ENCODE peak calls at places on chromosomes 12 and 14, in four cellular contexts. T, O, Q and C are unnamed samples.

GRCh38 chr12:71214511-71215285 is 56.9 kb upstream of the TSPAN8 start:
- DNase-seq in O (no peak), T (no peak), Q (no peak), C (no peak)

GRCh38 chr14:70616646-70617045 is 16.2 kb upstream of the MED6 start:
- DNase-seq in O (no peak), T (no peak), Q (no peak), C (no peak)

GRCh38 chr12:104852102-104852501 is 106.0 kb downstream of the SLC41A2 start:
- DNase-seq in Q (no peak), O (no peak), T (no peak), C (no peak)

GRCh38 chr12:75684678-75685620 is 173.5 kb upstream of the KRR1 start:
- DNase-seq in T (no peak), O (no peak), Q (no peak), C (no peak)

GRCh38 chr12:52837341-52837741 is 3.2 kb upstream of the KRT79 start:
- DNase-seq in Q (no peak), T (no peak), O (no peak), C (no peak)

GRCh38 chr14:26966942-26967341 is 369.1 kb upstream of the NOVA1 start:
- DNase-seq in O (no peak), Q (no peak), T (no peak), C (no peak)

GRCh38 chr14:76759589-76759988 is 1.7 kb upstream of the VASH1 start:
- DNase-seq in T (no peak), O (no peak), Q (peak), C (no peak)

GRCh38 chr14:58465425-58465824 is 37.9 kb downstream of the KIAA0586 start:
- DNase-seq in T (no peak), Q (no peak), O (no peak), C (no peak)

GRCh38 chr12:39138268-39138667 is 232.9 kb upstream of the CPNE8 start:
- DNase-seq in Q (no peak), O (no peak), T (no peak), C (no peak)

GRCh38 chr12:6697584-6698351 is 2.8 kb downstream of the PIANP start:
- DNase-seq in T (no peak), O (peak), Q (peak), C (no peak)

GRCh38 chr14:88791629-88792571 is 853 bp downstream of the EML5 start:
- DNase-seq in Q (no peak), O (no peak), T (no peak), C (peak)

GRCh38 chr14:72962829-72963312 is 36.6 kb downstream of the DCAF4 start:
- DNase-seq in O (no peak), Q (peak), T (no peak), C (no peak)

GRCh38 chr12:6233121-6233971 is 33.1 kb downstream of the CD9 start:
- DNase-seq in O (peak), Q (no peak), T (no peak), C (no peak)

DNA sequence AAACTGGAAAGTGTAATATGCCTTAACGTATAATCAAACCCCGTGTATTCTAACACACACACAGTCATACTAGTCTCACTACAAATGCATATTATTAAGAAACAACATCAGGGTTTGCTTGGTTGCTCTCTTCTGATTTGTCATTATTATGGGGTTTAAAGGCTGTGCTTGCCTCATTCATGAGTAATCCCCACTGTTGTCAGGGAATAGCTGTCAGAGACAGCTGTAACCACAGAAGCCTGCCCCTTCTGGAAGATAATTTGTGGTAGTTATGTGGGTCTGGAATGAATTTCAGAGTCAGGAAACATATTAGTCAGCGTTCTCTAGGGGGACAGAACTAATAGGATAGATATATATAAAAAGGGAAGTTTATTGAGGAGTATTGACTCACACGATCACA is 456.9 kb upstream of the TMEM132C start:
- DNase-seq in O (no peak), T (no peak), Q (no peak), C (no peak)
- TF ChIP-seq POLR2AphosphoS5 in O (no peak), T (no peak), Q (no peak), C (no peak)

DNA sequence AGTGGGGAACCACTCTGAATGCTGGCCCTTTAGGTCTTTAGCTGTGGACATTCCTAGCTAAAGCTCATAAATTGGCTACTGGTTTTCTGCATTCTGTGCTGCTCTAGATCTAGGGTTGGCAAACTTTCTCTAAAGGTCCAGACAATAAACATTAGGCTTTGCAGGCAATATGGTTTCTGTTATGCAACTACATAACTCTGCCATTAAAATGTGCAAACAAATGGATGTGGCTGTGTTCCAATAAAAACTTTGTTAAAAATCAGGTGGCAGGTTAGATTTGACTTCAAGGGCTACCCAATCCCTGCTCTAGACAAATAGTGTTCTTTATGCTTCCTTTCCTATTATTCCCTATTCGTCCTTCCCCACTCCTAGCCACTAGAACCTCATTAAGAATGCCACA is 6.8 kb upstream of the LRRC9 start:
- DNase-seq in O (no peak), T (no peak), Q (no peak), C (no peak)
- TF ChIP-seq SPI1 in O (no peak), T (no peak), Q (no peak), C (no peak)

GRCh38 chr14:51472881-51473280 is 178.8 kb upstream of the FRMD6 start:
- DNase-seq in O (no peak), Q (no peak), T (no peak), C (no peak)
- TF ChIP-seq POLR2AphosphoS5 in O (no peak), Q (no peak), T (no peak), C (no peak)

GRCh38 chr12:13654456-13654855 is 326.9 kb downstream of the GRIN2B start:
- DNase-seq in T (no peak), O (no peak), Q (no peak), C (no peak)

DNA sequence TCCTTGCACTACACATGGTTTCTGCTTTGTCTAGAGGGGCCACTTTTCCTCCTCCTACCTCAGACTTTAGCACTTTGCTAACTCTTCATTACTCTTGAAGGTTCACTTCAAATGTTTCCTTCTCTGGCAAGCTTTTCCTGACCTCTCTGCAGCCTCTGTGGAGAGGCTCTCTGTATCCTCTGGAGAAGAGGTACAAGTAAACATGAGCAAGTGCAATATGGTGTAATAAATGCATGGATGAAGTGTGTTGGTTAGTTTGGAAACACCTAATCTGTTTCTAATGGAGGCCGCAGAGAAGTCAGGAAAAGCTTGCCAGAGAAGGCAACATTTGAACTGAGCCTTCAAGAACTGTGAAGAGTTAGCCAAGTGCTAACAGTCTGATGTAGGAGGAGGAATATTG is 329.3 kb downstream of the GRIN2B start:
- DNase-seq in Q (no peak), O (no peak), T (no peak), C (no peak)
- TF ChIP-seq SPI1 in Q (no peak), O (no peak), T (no peak), C (no peak)